ENCODE peak calls at places on chromosomes 5 and 9, in four cellular contexts. K, O, F and B are unnamed samples.
A peak's percentile ranks its signal among the peaks of the same experiment; 100 is the strongest.

GRCh38 chr9:97900738-97901565 is 21.3 kb downstream of the TRMO start:
- DNase-seq in K (no peak), O (peak; percentile 44), F (peak; percentile 19), B (no peak)

GRCh38 chr5:115321309-115321708 is 24.9 kb upstream of the CCDC112 start:
- DNase-seq in K (no peak), F (peak; percentile 35), O (peak; percentile 52), B (no peak)

GRCh38 chr5:135327429-135328127 is 71.5 kb downstream of the MACROH2A1 start:
- DNase-seq in O (no peak), F (no peak), K (no peak), B (no peak)

GRCh38 chr9:84207443-84208032 is 133.0 kb downstream of the SLC28A3 start:
- DNase-seq in F (no peak), K (no peak), O (no peak), B (no peak)

GRCh38 chr9:14313951-14314423 is at the start of gene NFIB:
- DNase-seq in O (no peak), K (peak; percentile 63), F (no peak), B (peak; percentile 37)

GRCh38 chr9:2060425-2060824 is 45.3 kb downstream of the SMARCA2 start:
- DNase-seq in K (no peak), O (no peak), F (no peak), B (no peak)

GRCh38 chr9:93278164-93278563 is 94.2 kb downstream of the WNK2 start:
- DNase-seq in O (no peak), K (no peak), F (no peak), B (no peak)

GRCh38 chr5:174355208-174355612 is 309.7 kb downstream of the NSG2 start:
- DNase-seq in K (no peak), F (peak; percentile 54), O (no peak), B (no peak)

GRCh38 chr5:173242079-173242478 is 7.1 kb upstream of the NKX2-5 start:
- DNase-seq in O (no peak), K (no peak), F (no peak), B (no peak)

GRCh38 chr5:73623929-73624404 is 2.0 kb upstream of the ARHGEF28 start:
- DNase-seq in F (no peak), O (no peak), K (no peak), B (no peak)

GRCh38 chr9:129732946-129733631 is 19.8 kb downstream of the PTGES start:
- DNase-seq in O (no peak), K (no peak), F (no peak), B (no peak)

GRCh38 chr9:86099695-86100364 is 472 bp upstream of the GOLM1 start:
- DNase-seq in O (peak; percentile 25), F (no peak), K (peak; percentile 52), B (no peak)

GRCh38 chr9:92663951-92664350 is 6.0 kb downstream of the IPPK start:
- DNase-seq in O (no peak), F (no peak), K (no peak), B (no peak)

GRCh38 chr5:22612928-22613327 is 240.2 kb downstream of the CDH12 start:
- DNase-seq in O (no peak), F (no peak), K (no peak), B (no peak)

GRCh38 chr5:87121315-87122170 is 146.1 kb upstream of the RASA1 start:
- DNase-seq in O (peak; percentile 81), K (no peak), F (no peak), B (no peak)

GRCh38 chr5:138709216-138709615 is 44.0 kb upstream of the CTNNA1 start:
- DNase-seq in O (no peak), F (no peak), K (no peak), B (no peak)

GRCh38 chr5:16712178-16712577 is 95.4 kb upstream of the RETREG1 start:
- DNase-seq in K (no peak), F (no peak), O (no peak), B (no peak)

GRCh38 chr9:25716220-25716872 is 38.1 kb upstream of the TUSC1 start:
- DNase-seq in O (peak; percentile 7), F (no peak), K (peak; percentile 59), B (peak; percentile 13)

GRCh38 chr5:56873056-56873455 is 36.3 kb upstream of the SETD9 start:
- DNase-seq in K (no peak), O (no peak), F (no peak), B (no peak)

GRCh38 chr5:172768573-172769323 is 2.2 kb downstream of the DUSP1 start:
- DNase-seq in K (no peak), F (no peak), O (peak; percentile 71), B (no peak)

GRCh38 chr9:110048976-110049698 is 158.8 kb downstream of the C9orf152 start:
- DNase-seq in O (no peak), K (peak; percentile 55), F (no peak), B (no peak)

GRCh38 chr5:111779260-111780254 is 22.6 kb upstream of the NREP start:
- DNase-seq in F (no peak), K (no peak), O (no peak), B (no peak)

GRCh38 chr5:156000115-156000514 is 326.8 kb upstream of the SGCD start:
- DNase-seq in K (no peak), O (no peak), F (no peak), B (no peak)

GRCh38 chr5:142507528-142507927 is 178.4 kb downstream of the FGF1 start:
- DNase-seq in F (no peak), O (no peak), K (no peak), B (no peak)

GRCh38 chr9:37239921-37240320 is 119.5 kb downstream of the ZCCHC7 start:
- DNase-seq in F (no peak), K (no peak), O (no peak), B (no peak)

GRCh38 chr5:14745753-14746152 is 81.2 kb downstream of the OTULIN start:
- DNase-seq in O (no peak), F (no peak), K (no peak), B (no peak)

GRCh38 chr5:98568336-98568735 is 205.1 kb upstream of the RGMB start:
- DNase-seq in F (no peak), O (peak; percentile 43), K (no peak), B (no peak)
- TF ChIP-seq CTCF in F (no peak), O (no peak), K (no peak), B (no peak)

GRCh38 chr5:149141224-149141956 is at the start of gene ABLIM3:
- DNase-seq in O (peak; percentile 49), K (peak; percentile 84), F (no peak), B (peak; percentile 65)
- TF ChIP-seq CTCF in O (peak; percentile 98), K (peak; percentile 92), F (peak; percentile 85), B (peak; percentile 98)

GRCh38 chr5:177382423-177383029 is 1.7 kb upstream of the SLC34A1 start:
- DNase-seq in F (no peak), K (no peak), O (no peak), B (no peak)
- TF ChIP-seq CTCF in F (peak; percentile 42), K (no peak), O (peak; percentile 44), B (peak; percentile 12)

GRCh38 chr5:5881294-5881693 is 458.8 kb downstream of the ICE1 start:
- DNase-seq in K (no peak), F (no peak), O (no peak), B (peak; percentile 27)
- TF ChIP-seq CTCF in K (no peak), F (no peak), O (no peak), B (peak; percentile 57)

DNA sequence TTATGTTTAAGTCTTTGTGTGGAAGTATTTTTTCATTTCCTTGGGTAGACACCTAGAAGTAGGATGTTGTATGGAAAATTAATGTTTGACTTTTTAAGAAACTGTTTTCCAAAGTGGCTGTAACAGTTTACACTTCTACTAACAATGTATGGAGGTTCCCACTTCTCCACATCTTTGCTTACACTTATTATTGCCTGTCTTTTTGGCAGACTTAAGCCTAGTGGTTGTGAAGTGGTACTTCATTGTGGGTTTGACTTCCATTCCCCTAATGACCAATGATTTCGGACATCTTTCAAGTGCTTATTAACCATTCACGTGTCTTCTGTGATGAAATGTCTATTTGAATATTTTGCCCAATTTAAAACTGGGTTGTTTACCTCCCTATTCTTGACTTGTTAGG is 91.5 kb upstream of the CDKN2B start:
- DNase-seq in F (no peak), K (no peak), O (no peak), B (no peak)
- TF ChIP-seq CTCF in F (peak; percentile 23), K (peak; percentile 52), O (peak; percentile 67), B (peak; percentile 41)

DNA sequence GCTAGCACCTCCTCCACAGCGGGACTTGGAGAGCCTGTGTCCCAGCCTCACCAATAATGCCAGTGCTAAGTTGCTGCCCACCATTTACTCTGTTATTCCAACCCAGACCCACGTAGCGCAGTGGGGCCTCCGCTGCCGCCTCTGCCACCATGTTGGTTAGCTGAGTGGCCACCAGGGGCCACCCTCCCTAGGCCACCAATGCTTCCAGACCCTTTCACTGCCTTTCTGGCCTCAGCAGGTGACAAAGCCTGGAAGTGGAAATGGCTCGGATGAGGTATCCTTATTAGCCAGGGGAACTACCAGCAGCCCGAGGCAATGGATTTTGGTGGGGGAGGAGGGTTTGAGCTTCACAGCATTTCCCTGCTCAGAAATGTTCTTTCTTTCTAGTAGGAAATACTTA is 110.1 kb downstream of the OSTF1 start:
- DNase-seq in K (no peak), F (no peak), O (no peak), B (no peak)
- TF ChIP-seq CTCF in K (no peak), F (no peak), O (peak; percentile 58), B (peak; percentile 35)

GRCh38 chr5:101346906-101347305 is 443.8 kb upstream of the ST8SIA4 start:
- DNase-seq in F (no peak), O (no peak), K (no peak), B (no peak)
- TF ChIP-seq CTCF in F (no peak), O (no peak), K (no peak), B (no peak)